ENCODE peak calls at places on chromosomes 5 and 9, in five cellular contexts. R is neuronal stem cell, M is pancreas, E is IMR-90, H is tibial artery. C is an unnamed sample. For H3K4me1 and H3K9me3, the result is how much of the 10 kb centered on the place peaks cover.

GRCh38 chr9:19181556-19181955 is 48.9 kb upstream of the DENND4C start:
- DNase-seq in E (no peak), R (no peak), H (no peak), M (no peak), C (no peak)

GRCh38 chr5:33671700-33672291 is 220.0 kb downstream of the ADAMTS12 start:
- DNase-seq in M (no peak), H (no peak), R (no peak), E (no peak), C (no peak)

GRCh38 chr5:149831492-149831891 is 101.4 kb downstream of the PPARGC1B start:
- DNase-seq in M (no peak), E (peak), H (no peak), R (no peak), C (no peak)

GRCh38 chr9:68715181-68715456 is 10.1 kb downstream of the PIP5K1B start:
- DNase-seq in E (no peak), M (no peak), R (no peak), H (no peak), C (no peak)

GRCh38 chr9:98031935-98032334 is 24.6 kb upstream of the NANS start:
- DNase-seq in R (no peak), M (no peak), E (peak), H (no peak), C (no peak)

GRCh38 chr5:179805529-179806249 is 977 bp downstream of the MGAT4B start:
- DNase-seq in H (no peak), R (no peak), E (no peak), M (peak), C (peak)

GRCh38 chr5:169711826-169712225 is 74.8 kb downstream of the DOCK2 start:
- DNase-seq in E (no peak), H (no peak), M (no peak), R (no peak), C (no peak)

GRCh38 chr9:128702949-128703615 is 779 bp downstream of the PKN3 start:
- DNase-seq in H (no peak), E (no peak), M (no peak), R (peak), C (peak)

GRCh38 chr5:90289837-90290236 is 119.7 kb downstream of the CETN3 start:
- DNase-seq in E (no peak), M (no peak), H (no peak), R (no peak), C (no peak)

GRCh38 chr9:122392714-122393113 is 21.9 kb downstream of the PTGS1 start:
- DNase-seq in E (no peak), M (no peak), R (no peak), H (no peak), C (no peak)

GRCh38 chr9:133148351-133149129 is 15.2 kb downstream of the GBGT1 start:
- DNase-seq in R (peak), E (peak), M (peak), H (no peak), C (peak)

GRCh38 chr5:157471709-157472108 is 11.7 kb downstream of the NIPAL4 start:
- DNase-seq in H (no peak), R (no peak), M (no peak), E (peak), C (peak)

GRCh38 chr9:98558575-98558974 is 150.2 kb downstream of the GABBR2 start:
- DNase-seq in E (peak), R (no peak), H (no peak), M (no peak), C (no peak)

GRCh38 chr5:148623741-148624140 is 30.6 kb downstream of the HTR4 start:
- DNase-seq in M (no peak), H (no peak), E (no peak), R (no peak), C (no peak)

GRCh38 chr5:54757541-54757940 is 227.9 kb downstream of the ESM1 start:
- DNase-seq in M (no peak), H (no peak), E (no peak), R (no peak), C (no peak)

DNA sequence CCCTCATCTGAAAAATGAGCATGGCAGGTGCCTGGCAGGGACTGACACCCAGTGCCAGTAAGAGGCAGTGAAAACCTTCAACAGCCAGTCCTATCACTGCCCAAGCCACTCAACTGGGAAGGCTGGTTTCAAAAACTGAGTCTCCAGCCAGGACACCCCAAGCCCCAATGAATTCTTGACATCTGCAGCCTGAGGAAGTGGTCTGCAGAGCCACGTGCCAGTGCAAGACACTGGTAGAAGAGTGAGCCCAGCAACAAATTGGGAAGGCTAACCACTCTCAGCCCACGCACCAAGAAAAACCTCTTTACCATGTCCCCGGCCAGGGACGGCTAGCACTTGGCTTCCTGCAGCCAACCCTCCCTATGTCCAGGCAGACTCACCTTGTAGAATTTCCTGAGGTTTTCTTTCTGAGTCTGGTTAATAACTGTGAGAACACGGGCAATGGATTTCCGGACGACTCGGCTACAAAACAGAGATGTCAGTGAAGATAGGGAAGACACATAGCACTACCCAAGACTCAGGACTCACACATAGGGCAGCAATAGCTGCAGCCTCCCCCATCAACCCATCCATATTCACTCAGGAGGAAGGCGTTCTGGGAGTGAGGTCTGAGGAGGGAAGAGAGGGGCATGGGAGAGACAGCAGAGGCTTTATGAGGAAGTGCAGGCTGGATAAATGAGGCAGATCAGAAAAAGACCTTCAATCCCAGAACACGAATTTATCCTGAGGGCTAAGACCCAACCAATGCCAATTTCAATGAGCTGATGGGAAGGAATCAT is 1.8 kb downstream of the RPL35 start:
- DNase-seq in M (no peak), E (no peak), R (no peak), H (no peak), C (no peak)
- H3K4me3 ChIP-seq in M (peak), E (peak), R (no peak), H (no peak), C (peak)

GRCh38 chr9:89535461-89535860 is 37.5 kb upstream of the SEMA4D start:
- DNase-seq in R (no peak), H (no peak), E (no peak), M (no peak), C (no peak)
- H3K4me1 ChIP-seq in R (under half), H (under half), E (under half), M (under half), C (under half)

GRCh38 chr5:128093368-128093767 is 9.8 kb downstream of the SLC12A2 start:
- DNase-seq in H (no peak), M (no peak), E (no peak), R (no peak), C (no peak)

GRCh38 chr5:128097781-128098180 is 14.2 kb downstream of the SLC12A2 start:
- DNase-seq in H (no peak), R (no peak), M (no peak), E (no peak), C (no peak)

GRCh38 chr5:128099944-128100343 is 16.4 kb downstream of the SLC12A2 start:
- DNase-seq in M (no peak), R (no peak), H (no peak), E (peak), C (peak)

GRCh38 chr5:128100860-128101557 is 17.4 kb downstream of the SLC12A2 start:
- DNase-seq in E (no peak), R (no peak), M (no peak), H (no peak), C (no peak)

GRCh38 chr5:128097224-128097623 is 13.7 kb downstream of the SLC12A2 start:
- DNase-seq in E (no peak), R (no peak), H (no peak), M (no peak), C (no peak)
- H3K9me3 ChIP-seq in E (under half), R (under half), H (under half), M (under half), C (under half)

GRCh38 chr9:22206833-22207232 is 197.7 kb upstream of the CDKN2B start:
- DNase-seq in E (no peak), R (no peak), H (no peak), M (no peak), C (no peak)

GRCh38 chr9:22208846-22209585 is 199.9 kb upstream of the CDKN2B start:
- DNase-seq in H (no peak), E (no peak), M (no peak), R (no peak), C (no peak)

GRCh38 chr9:22203371-22204138 is 194.4 kb upstream of the CDKN2B start:
- DNase-seq in H (no peak), R (no peak), E (peak), M (no peak), C (no peak)

GRCh38 chr9:22201256-22201655 is 192.2 kb upstream of the CDKN2B start:
- DNase-seq in R (no peak), H (no peak), E (no peak), M (no peak), C (no peak)

GRCh38 chr9:22204240-22204639 is 195.1 kb upstream of the CDKN2B start:
- DNase-seq in H (no peak), R (no peak), E (no peak), M (no peak), C (no peak)
- H3K4me3 ChIP-seq in H (no peak), R (no peak), E (no peak), M (no peak), C (no peak)

GRCh38 chr5:31993182-31993961 is 180.7 kb downstream of the GOLPH3 start:
- DNase-seq in E (peak), M (no peak), R (no peak), H (no peak), C (no peak)

GRCh38 chr5:31990701-31991110 is 183.4 kb downstream of the GOLPH3 start:
- DNase-seq in E (no peak), H (no peak), M (no peak), R (no peak), C (no peak)

GRCh38 chr5:31990296-31990695 is 183.8 kb downstream of the GOLPH3 start:
- DNase-seq in M (no peak), R (no peak), E (no peak), H (no peak), C (no peak)

GRCh38 chr5:31995011-31995410 is 179.1 kb downstream of the GOLPH3 start:
- DNase-seq in M (no peak), H (no peak), R (no peak), E (no peak), C (no peak)

GRCh38 chr5:31992377-31992776 is 181.7 kb downstream of the GOLPH3 start:
- DNase-seq in E (no peak), H (no peak), R (no peak), M (no peak), C (peak)
- H3K4me1 ChIP-seq in E (under half), H (under half), R (under half), M (under half), C (under half)

GRCh38 chr9:89273528-89274279 is 37.3 kb upstream of the CKS2 start:
- DNase-seq in E (no peak), H (no peak), R (no peak), M (no peak), C (no peak)

GRCh38 chr9:89277043-89277442 is 34.0 kb upstream of the CKS2 start:
- DNase-seq in R (no peak), M (no peak), H (no peak), E (no peak), C (no peak)

GRCh38 chr9:89277454-89277853 is 33.5 kb upstream of the CKS2 start:
- DNase-seq in R (no peak), E (peak), M (no peak), H (no peak), C (no peak)

GRCh38 chr9:89278551-89278950 is 32.4 kb upstream of the CKS2 start:
- DNase-seq in R (no peak), E (peak), H (no peak), M (no peak), C (no peak)

DNA sequence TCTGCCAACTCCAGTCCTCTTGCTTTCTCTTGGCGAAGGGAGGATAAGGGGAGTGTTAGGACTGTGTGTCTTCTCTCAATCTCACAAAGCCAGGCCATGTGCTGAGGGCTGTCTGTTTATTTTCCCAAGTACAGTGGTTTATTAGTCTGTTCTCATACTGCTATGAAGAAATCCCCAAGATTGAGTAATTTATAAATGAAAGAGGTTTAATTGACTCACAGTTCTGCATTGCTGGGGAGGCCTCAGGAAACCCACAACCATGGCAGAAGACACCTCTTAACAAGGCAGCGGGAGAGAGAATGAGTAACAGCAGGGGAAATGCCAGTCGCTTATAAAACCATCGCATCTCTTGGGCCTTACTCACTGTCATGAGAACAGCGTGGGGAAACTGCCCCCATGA is 36.2 kb upstream of the CKS2 start:
- DNase-seq in E (peak), H (no peak), M (no peak), R (no peak), C (no peak)
- H3K9me3 ChIP-seq in E (under half), H (under half), M (under half), R (under half), C (under half)

DNA sequence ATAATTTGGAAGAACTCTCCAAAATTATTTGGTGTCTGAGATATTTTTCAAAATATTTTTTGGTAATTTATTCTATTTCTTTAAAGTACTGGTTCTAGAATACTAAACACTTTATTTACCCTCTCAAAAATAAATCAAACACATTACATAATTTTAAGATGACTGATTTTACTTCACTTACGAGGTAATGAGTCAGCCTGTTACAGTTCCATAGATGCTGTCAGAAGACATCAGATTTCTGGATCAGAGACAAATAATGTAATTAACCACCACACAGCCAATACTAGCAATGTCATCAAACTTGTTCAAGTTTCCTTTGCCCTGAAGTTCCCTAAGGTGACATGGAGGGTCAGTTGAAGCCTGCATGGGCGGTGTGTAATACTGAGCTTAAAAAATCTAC is 106.1 kb upstream of the CDH9 start:
- DNase-seq in H (no peak), E (no peak), M (no peak), R (no peak), C (no peak)
- H3K4me3 ChIP-seq in H (no peak), E (no peak), M (no peak), R (no peak), C (no peak)

C was measured in HAP-1.